ENCODE peak calls at places on chromosome 1, in four cellular contexts. P is gastrocnemius medialis; O is activated CD4-positive, alpha-beta T cell treated with anti-CD3 and anti-CD28 coated beads, Interleukin-2, amount 10 ng/mL, durations not matched to agents 7 days and 5 days; Y is right cardiac atrium. S is an unnamed sample.

GRCh38 chr1:6392880-6393399 is 627 bp downstream of the ACOT7 start:
- DNase-seq in P (no peak), O (no peak), Y (no peak), S (no peak)

GRCh38 chr1:15911141-15911540 is 63.6 kb downstream of the SPEN start:
- DNase-seq in P (no peak), O (no peak), Y (no peak), S (no peak)

GRCh38 chr1:158177705-158178450 is 2.8 kb upstream of the CD1D start:
- DNase-seq in P (peak; percentile 85), O (no peak), Y (peak; percentile 98), S (no peak)

GRCh38 chr1:183093821-183094287 is 70.6 kb downstream of the LAMC1 start:
- DNase-seq in P (no peak), O (no peak), Y (no peak), S (no peak)

GRCh38 chr1:109832935-109833334 is 69.2 kb upstream of the EPS8L3 start:
- DNase-seq in P (no peak), O (no peak), Y (no peak), S (no peak)

GRCh38 chr1:116934586-116935207 is 25.0 kb downstream of the PTGFRN start:
- DNase-seq in P (no peak), O (no peak), Y (no peak), S (peak; percentile 57)

GRCh38 chr1:228515200-228515834 is 28.1 kb downstream of the RNF187 start:
- DNase-seq in P (no peak), O (peak; percentile 48), Y (no peak), S (peak; percentile 45)

GRCh38 chr1:48055854-48056253 is 58.7 kb upstream of the TRABD2B start:
- DNase-seq in P (no peak), O (no peak), Y (no peak), S (no peak)

GRCh38 chr1:15758953-15759661 is 512 bp downstream of the FBLIM1 start:
- DNase-seq in P (no peak), O (no peak), Y (no peak), S (no peak)

GRCh38 chr1:247182994-247183393 is 11.2 kb upstream of the ZNF124 start:
- DNase-seq in P (no peak), O (no peak), Y (no peak), S (no peak)

GRCh38 chr1:18217398-18218043 is 109.9 kb downstream of the IGSF21 start:
- DNase-seq in P (no peak), O (peak; percentile 20), Y (no peak), S (no peak)

GRCh38 chr1:182281541-182281940 is 110.0 kb downstream of the GLUL start:
- DNase-seq in P (no peak), O (no peak), Y (peak; percentile 73), S (no peak)

GRCh38 chr1:107479865-107480264 is 339.0 kb downstream of the NTNG1 start:
- DNase-seq in P (no peak), O (no peak), Y (no peak), S (no peak)

GRCh38 chr1:157137051-157137772 is 983 bp downstream of the ETV3 start:
- DNase-seq in P (no peak), O (no peak), Y (peak; percentile 46), S (no peak)

GRCh38 chr1:2132222-2133038 is 62.1 kb downstream of the FAAP20 start:
- DNase-seq in P (no peak), O (peak; percentile 31), Y (peak; percentile 77), S (no peak)

GRCh38 chr1:37307907-37308570 is 166.3 kb upstream of the ZC3H12A start:
- DNase-seq in P (no peak), O (no peak), Y (no peak), S (no peak)

S was measured in CD4-positive, CD25-positive, alpha-beta regulatory T cell.